ENCODE peak calls at places on chromosome 10, in ten cellular contexts. One of them, this sample, is unnamed.

GRCh38 chr10:33109384-33109783 is 151.4 kb upstream of the ITGB1 start:
- DNase-seq in HFFc6: no peak
- DNase-seq in NCI-H2081 treated with DMSO at 0.1 percent for 48 hours: no peak
- DNase-seq in effector CD4-positive, alpha-beta T cell: no peak
- DNase-seq in WTC11: no peak
- DNase-seq in activated T-cell treated with anti-CD3 and anti-CD28 coated beads, Interleukin-2, amount 50 U/mL, for 72 hours: no peak
- DNase-seq in mucosa of gallbladder: no peak
- DNase-seq in SK-N-SH: no peak
- DNase-seq in AG09309: no peak
- DNase-seq in neuronal stem cell: no peak
- DNase-seq in this sample: no peak

GRCh38 chr10:133157662-133158436 is 2.2 kb upstream of the KNDC1 start:
- DNase-seq in AG09309: no peak
- DNase-seq in NCI-H2081 treated with DMSO at 0.1 percent for 48 hours: no peak
- DNase-seq in WTC11: no peak
- DNase-seq in effector CD4-positive, alpha-beta T cell: no peak
- DNase-seq in SK-N-SH: peak
- DNase-seq in neuronal stem cell: no peak
- DNase-seq in HFFc6: no peak
- DNase-seq in mucosa of gallbladder: no peak
- DNase-seq in activated T-cell treated with anti-CD3 and anti-CD28 coated beads, Interleukin-2, amount 50 U/mL, for 72 hours: no peak
- DNase-seq in this sample: no peak

GRCh38 chr10:119803264-119803663 is 69.4 kb downstream of the MCMBP start:
- DNase-seq in neuronal stem cell: no peak
- DNase-seq in mucosa of gallbladder: no peak
- DNase-seq in activated T-cell treated with anti-CD3 and anti-CD28 coated beads, Interleukin-2, amount 50 U/mL, for 72 hours: no peak
- DNase-seq in effector CD4-positive, alpha-beta T cell: no peak
- DNase-seq in AG09309: no peak
- DNase-seq in NCI-H2081 treated with DMSO at 0.1 percent for 48 hours: no peak
- DNase-seq in WTC11: no peak
- DNase-seq in SK-N-SH: no peak
- DNase-seq in HFFc6: peak
- DNase-seq in this sample: no peak

GRCh38 chr10:12566161-12567115 is 217.1 kb downstream of the CAMK1D start:
- DNase-seq in WTC11: no peak
- DNase-seq in HFFc6: peak
- DNase-seq in mucosa of gallbladder: no peak
- DNase-seq in NCI-H2081 treated with DMSO at 0.1 percent for 48 hours: no peak
- DNase-seq in activated T-cell treated with anti-CD3 and anti-CD28 coated beads, Interleukin-2, amount 50 U/mL, for 72 hours: no peak
- DNase-seq in effector CD4-positive, alpha-beta T cell: no peak
- DNase-seq in SK-N-SH: no peak
- DNase-seq in AG09309: peak
- DNase-seq in neuronal stem cell: no peak
- DNase-seq in this sample: no peak

GRCh38 chr10:55631071-55631654 is 729.9 kb downstream of the ZWINT start:
- DNase-seq in HFFc6: no peak
- DNase-seq in activated T-cell treated with anti-CD3 and anti-CD28 coated beads, Interleukin-2, amount 50 U/mL, for 72 hours: peak
- DNase-seq in effector CD4-positive, alpha-beta T cell: no peak
- DNase-seq in NCI-H2081 treated with DMSO at 0.1 percent for 48 hours: peak
- DNase-seq in WTC11: peak
- DNase-seq in mucosa of gallbladder: peak
- DNase-seq in SK-N-SH: peak
- DNase-seq in neuronal stem cell: peak
- DNase-seq in AG09309: no peak
- DNase-seq in this sample: no peak

GRCh38 chr10:16777473-16778370 is 39.5 kb downstream of the RSU1 start:
- DNase-seq in HFFc6: peak
- DNase-seq in activated T-cell treated with anti-CD3 and anti-CD28 coated beads, Interleukin-2, amount 50 U/mL, for 72 hours: no peak
- DNase-seq in mucosa of gallbladder: no peak
- DNase-seq in AG09309: peak
- DNase-seq in WTC11: no peak
- DNase-seq in neuronal stem cell: peak
- DNase-seq in NCI-H2081 treated with DMSO at 0.1 percent for 48 hours: peak
- DNase-seq in effector CD4-positive, alpha-beta T cell: no peak
- DNase-seq in SK-N-SH: peak
- DNase-seq in this sample: no peak

GRCh38 chr10:9243861-9244515 is 1189.5 kb downstream of the GATA3 start:
- DNase-seq in activated T-cell treated with anti-CD3 and anti-CD28 coated beads, Interleukin-2, amount 50 U/mL, for 72 hours: no peak
- DNase-seq in mucosa of gallbladder: no peak
- DNase-seq in AG09309: no peak
- DNase-seq in SK-N-SH: no peak
- DNase-seq in NCI-H2081 treated with DMSO at 0.1 percent for 48 hours: no peak
- DNase-seq in neuronal stem cell: no peak
- DNase-seq in WTC11: no peak
- DNase-seq in HFFc6: no peak
- DNase-seq in effector CD4-positive, alpha-beta T cell: no peak
- DNase-seq in this sample: no peak

GRCh38 chr10:65313406-65313805 is 1612.4 kb upstream of the LRRTM3 start:
- DNase-seq in effector CD4-positive, alpha-beta T cell: no peak
- DNase-seq in SK-N-SH: no peak
- DNase-seq in neuronal stem cell: no peak
- DNase-seq in NCI-H2081 treated with DMSO at 0.1 percent for 48 hours: no peak
- DNase-seq in mucosa of gallbladder: no peak
- DNase-seq in HFFc6: no peak
- DNase-seq in AG09309: no peak
- DNase-seq in WTC11: no peak
- DNase-seq in activated T-cell treated with anti-CD3 and anti-CD28 coated beads, Interleukin-2, amount 50 U/mL, for 72 hours: no peak
- DNase-seq in this sample: no peak

GRCh38 chr10:32629910-32630309 is 184.0 kb downstream of the CCDC7 start:
- DNase-seq in SK-N-SH: no peak
- DNase-seq in HFFc6: no peak
- DNase-seq in WTC11: no peak
- DNase-seq in neuronal stem cell: peak
- DNase-seq in effector CD4-positive, alpha-beta T cell: no peak
- DNase-seq in activated T-cell treated with anti-CD3 and anti-CD28 coated beads, Interleukin-2, amount 50 U/mL, for 72 hours: no peak
- DNase-seq in AG09309: no peak
- DNase-seq in NCI-H2081 treated with DMSO at 0.1 percent for 48 hours: no peak
- DNase-seq in mucosa of gallbladder: no peak
- DNase-seq in this sample: no peak

GRCh38 chr10:673492-673891 is 16.0 kb downstream of the DIP2C start:
- DNase-seq in effector CD4-positive, alpha-beta T cell: no peak
- DNase-seq in mucosa of gallbladder: no peak
- DNase-seq in WTC11: no peak
- DNase-seq in NCI-H2081 treated with DMSO at 0.1 percent for 48 hours: no peak
- DNase-seq in AG09309: no peak
- DNase-seq in HFFc6: no peak
- DNase-seq in neuronal stem cell: no peak
- DNase-seq in activated T-cell treated with anti-CD3 and anti-CD28 coated beads, Interleukin-2, amount 50 U/mL, for 72 hours: no peak
- DNase-seq in SK-N-SH: no peak
- DNase-seq in this sample: no peak

GRCh38 chr10:130202984-130203617 is 66.9 kb downstream of the GLRX3 start:
- DNase-seq in effector CD4-positive, alpha-beta T cell: no peak
- DNase-seq in WTC11: no peak
- DNase-seq in NCI-H2081 treated with DMSO at 0.1 percent for 48 hours: no peak
- DNase-seq in SK-N-SH: no peak
- DNase-seq in mucosa of gallbladder: no peak
- DNase-seq in activated T-cell treated with anti-CD3 and anti-CD28 coated beads, Interleukin-2, amount 50 U/mL, for 72 hours: no peak
- DNase-seq in AG09309: no peak
- DNase-seq in HFFc6: no peak
- DNase-seq in neuronal stem cell: no peak
- DNase-seq in this sample: no peak

GRCh38 chr10:3779146-3779707 is 5.8 kb downstream of the KLF6 start:
- DNase-seq in activated T-cell treated with anti-CD3 and anti-CD28 coated beads, Interleukin-2, amount 50 U/mL, for 72 hours: no peak
- DNase-seq in neuronal stem cell: no peak
- DNase-seq in NCI-H2081 treated with DMSO at 0.1 percent for 48 hours: no peak
- DNase-seq in mucosa of gallbladder: no peak
- DNase-seq in HFFc6: no peak
- DNase-seq in AG09309: no peak
- DNase-seq in effector CD4-positive, alpha-beta T cell: no peak
- DNase-seq in WTC11: no peak
- DNase-seq in SK-N-SH: no peak
- DNase-seq in this sample: no peak

GRCh38 chr10:122285506-122286444 is 14.7 kb downstream of the BTBD16 start:
- DNase-seq in HFFc6: no peak
- DNase-seq in SK-N-SH: no peak
- DNase-seq in NCI-H2081 treated with DMSO at 0.1 percent for 48 hours: no peak
- DNase-seq in activated T-cell treated with anti-CD3 and anti-CD28 coated beads, Interleukin-2, amount 50 U/mL, for 72 hours: no peak
- DNase-seq in neuronal stem cell: no peak
- DNase-seq in AG09309: no peak
- DNase-seq in WTC11: no peak
- DNase-seq in effector CD4-positive, alpha-beta T cell: no peak
- DNase-seq in mucosa of gallbladder: no peak
- DNase-seq in this sample: no peak

GRCh38 chr10:75632750-75633462 is 201.5 kb downstream of the LRMDA start:
- DNase-seq in SK-N-SH: no peak
- DNase-seq in WTC11: no peak
- DNase-seq in effector CD4-positive, alpha-beta T cell: no peak
- DNase-seq in mucosa of gallbladder: no peak
- DNase-seq in neuronal stem cell: no peak
- DNase-seq in activated T-cell treated with anti-CD3 and anti-CD28 coated beads, Interleukin-2, amount 50 U/mL, for 72 hours: no peak
- DNase-seq in HFFc6: no peak
- DNase-seq in NCI-H2081 treated with DMSO at 0.1 percent for 48 hours: no peak
- DNase-seq in AG09309: no peak
- DNase-seq in this sample: no peak

GRCh38 chr10:28717659-28718201 is 40.4 kb downstream of the BAMBI start:
- DNase-seq in mucosa of gallbladder: no peak
- DNase-seq in WTC11: no peak
- DNase-seq in neuronal stem cell: no peak
- DNase-seq in HFFc6: no peak
- DNase-seq in NCI-H2081 treated with DMSO at 0.1 percent for 48 hours: no peak
- DNase-seq in activated T-cell treated with anti-CD3 and anti-CD28 coated beads, Interleukin-2, amount 50 U/mL, for 72 hours: no peak
- DNase-seq in effector CD4-positive, alpha-beta T cell: no peak
- DNase-seq in SK-N-SH: no peak
- DNase-seq in AG09309: no peak
- DNase-seq in this sample: no peak

GRCh38 chr10:89163265-89163995 is 43.7 kb downstream of the CH25H start:
- DNase-seq in mucosa of gallbladder: peak
- DNase-seq in AG09309: peak
- DNase-seq in SK-N-SH: no peak
- DNase-seq in effector CD4-positive, alpha-beta T cell: no peak
- DNase-seq in activated T-cell treated with anti-CD3 and anti-CD28 coated beads, Interleukin-2, amount 50 U/mL, for 72 hours: peak
- DNase-seq in WTC11: no peak
- DNase-seq in neuronal stem cell: no peak
- DNase-seq in NCI-H2081 treated with DMSO at 0.1 percent for 48 hours: no peak
- DNase-seq in HFFc6: no peak
- DNase-seq in this sample: peak

GRCh38 chr10:18005781-18006456 is 54.2 kb downstream of the SLC39A12 start:
- DNase-seq in SK-N-SH: no peak
- DNase-seq in mucosa of gallbladder: no peak
- DNase-seq in activated T-cell treated with anti-CD3 and anti-CD28 coated beads, Interleukin-2, amount 50 U/mL, for 72 hours: no peak
- DNase-seq in HFFc6: no peak
- DNase-seq in NCI-H2081 treated with DMSO at 0.1 percent for 48 hours: no peak
- DNase-seq in WTC11: no peak
- DNase-seq in neuronal stem cell: no peak
- DNase-seq in AG09309: no peak
- DNase-seq in effector CD4-positive, alpha-beta T cell: no peak
- DNase-seq in this sample: no peak

GRCh38 chr10:44627591-44628354 is 242.9 kb upstream of the CXCL12 start:
- DNase-seq in SK-N-SH: no peak
- DNase-seq in mucosa of gallbladder: no peak
- DNase-seq in WTC11: no peak
- DNase-seq in AG09309: peak
- DNase-seq in neuronal stem cell: no peak
- DNase-seq in activated T-cell treated with anti-CD3 and anti-CD28 coated beads, Interleukin-2, amount 50 U/mL, for 72 hours: no peak
- DNase-seq in HFFc6: peak
- DNase-seq in NCI-H2081 treated with DMSO at 0.1 percent for 48 hours: no peak
- DNase-seq in effector CD4-positive, alpha-beta T cell: no peak
- DNase-seq in this sample: no peak

GRCh38 chr10:103845983-103846382 is 9.4 kb downstream of the SH3PXD2A start:
- DNase-seq in NCI-H2081 treated with DMSO at 0.1 percent for 48 hours: no peak
- DNase-seq in effector CD4-positive, alpha-beta T cell: no peak
- DNase-seq in AG09309: no peak
- DNase-seq in HFFc6: no peak
- DNase-seq in mucosa of gallbladder: no peak
- DNase-seq in neuronal stem cell: no peak
- DNase-seq in SK-N-SH: no peak
- DNase-seq in WTC11: no peak
- DNase-seq in activated T-cell treated with anti-CD3 and anti-CD28 coated beads, Interleukin-2, amount 50 U/mL, for 72 hours: peak
- DNase-seq in this sample: peak

GRCh38 chr10:59079386-59080226 is 96.8 kb upstream of the PHYHIPL start:
- DNase-seq in mucosa of gallbladder: no peak
- DNase-seq in WTC11: no peak
- DNase-seq in SK-N-SH: no peak
- DNase-seq in NCI-H2081 treated with DMSO at 0.1 percent for 48 hours: peak
- DNase-seq in AG09309: peak
- DNase-seq in neuronal stem cell: no peak
- DNase-seq in HFFc6: peak
- DNase-seq in effector CD4-positive, alpha-beta T cell: no peak
- DNase-seq in activated T-cell treated with anti-CD3 and anti-CD28 coated beads, Interleukin-2, amount 50 U/mL, for 72 hours: no peak
- DNase-seq in this sample: no peak

GRCh38 chr10:90447836-90448235 is 410.0 kb downstream of the HTR7 start:
- DNase-seq in SK-N-SH: no peak
- DNase-seq in WTC11: no peak
- DNase-seq in mucosa of gallbladder: no peak
- DNase-seq in NCI-H2081 treated with DMSO at 0.1 percent for 48 hours: no peak
- DNase-seq in activated T-cell treated with anti-CD3 and anti-CD28 coated beads, Interleukin-2, amount 50 U/mL, for 72 hours: no peak
- DNase-seq in neuronal stem cell: no peak
- DNase-seq in effector CD4-positive, alpha-beta T cell: no peak
- DNase-seq in HFFc6: no peak
- DNase-seq in AG09309: no peak
- DNase-seq in this sample: no peak

GRCh38 chr10:119242191-119242590 is 34.8 kb downstream of the GRK5 start:
- DNase-seq in mucosa of gallbladder: no peak
- DNase-seq in SK-N-SH: no peak
- DNase-seq in HFFc6: no peak
- DNase-seq in AG09309: no peak
- DNase-seq in effector CD4-positive, alpha-beta T cell: no peak
- DNase-seq in NCI-H2081 treated with DMSO at 0.1 percent for 48 hours: no peak
- DNase-seq in neuronal stem cell: no peak
- DNase-seq in WTC11: no peak
- DNase-seq in activated T-cell treated with anti-CD3 and anti-CD28 coated beads, Interleukin-2, amount 50 U/mL, for 72 hours: no peak
- DNase-seq in this sample: no peak

GRCh38 chr10:101120884-101121660 is 10.0 kb upstream of the TLX1 start:
- DNase-seq in HFFc6: no peak
- DNase-seq in neuronal stem cell: no peak
- DNase-seq in NCI-H2081 treated with DMSO at 0.1 percent for 48 hours: no peak
- DNase-seq in SK-N-SH: peak
- DNase-seq in activated T-cell treated with anti-CD3 and anti-CD28 coated beads, Interleukin-2, amount 50 U/mL, for 72 hours: peak
- DNase-seq in mucosa of gallbladder: no peak
- DNase-seq in WTC11: no peak
- DNase-seq in effector CD4-positive, alpha-beta T cell: peak
- DNase-seq in AG09309: no peak
- DNase-seq in this sample: peak

GRCh38 chr10:86642499-86642898 is 11.8 kb upstream of the OPN4 start:
- DNase-seq in effector CD4-positive, alpha-beta T cell: no peak
- DNase-seq in AG09309: no peak
- DNase-seq in SK-N-SH: peak
- DNase-seq in neuronal stem cell: no peak
- DNase-seq in activated T-cell treated with anti-CD3 and anti-CD28 coated beads, Interleukin-2, amount 50 U/mL, for 72 hours: no peak
- DNase-seq in WTC11: no peak
- DNase-seq in mucosa of gallbladder: no peak
- DNase-seq in HFFc6: peak
- DNase-seq in NCI-H2081 treated with DMSO at 0.1 percent for 48 hours: no peak
- DNase-seq in this sample: no peak

GRCh38 chr10:94343159-94343558 is 19.6 kb downstream of the NOC3L start:
- DNase-seq in NCI-H2081 treated with DMSO at 0.1 percent for 48 hours: no peak
- DNase-seq in effector CD4-positive, alpha-beta T cell: no peak
- DNase-seq in SK-N-SH: no peak
- DNase-seq in HFFc6: no peak
- DNase-seq in mucosa of gallbladder: no peak
- DNase-seq in neuronal stem cell: no peak
- DNase-seq in AG09309: no peak
- DNase-seq in activated T-cell treated with anti-CD3 and anti-CD28 coated beads, Interleukin-2, amount 50 U/mL, for 72 hours: no peak
- DNase-seq in WTC11: no peak
- DNase-seq in this sample: no peak

GRCh38 chr10:88190123-88190522 is 326.7 kb downstream of the PTEN start:
- DNase-seq in WTC11: no peak
- DNase-seq in HFFc6: no peak
- DNase-seq in NCI-H2081 treated with DMSO at 0.1 percent for 48 hours: no peak
- DNase-seq in neuronal stem cell: no peak
- DNase-seq in AG09309: no peak
- DNase-seq in effector CD4-positive, alpha-beta T cell: no peak
- DNase-seq in activated T-cell treated with anti-CD3 and anti-CD28 coated beads, Interleukin-2, amount 50 U/mL, for 72 hours: no peak
- DNase-seq in mucosa of gallbladder: no peak
- DNase-seq in SK-N-SH: no peak
- DNase-seq in this sample: no peak

GRCh38 chr10:46096909-46097575 is 51.0 kb upstream of the MSMB start:
- DNase-seq in WTC11: no peak
- DNase-seq in mucosa of gallbladder: no peak
- DNase-seq in HFFc6: no peak
- DNase-seq in activated T-cell treated with anti-CD3 and anti-CD28 coated beads, Interleukin-2, amount 50 U/mL, for 72 hours: no peak
- DNase-seq in neuronal stem cell: no peak
- DNase-seq in AG09309: no peak
- DNase-seq in effector CD4-positive, alpha-beta T cell: no peak
- DNase-seq in NCI-H2081 treated with DMSO at 0.1 percent for 48 hours: no peak
- DNase-seq in SK-N-SH: peak
- DNase-seq in this sample: no peak

GRCh38 chr10:3080608-3081007 is 13.3 kb downstream of the PFKP start:
- DNase-seq in HFFc6: no peak
- DNase-seq in SK-N-SH: peak
- DNase-seq in neuronal stem cell: no peak
- DNase-seq in effector CD4-positive, alpha-beta T cell: no peak
- DNase-seq in activated T-cell treated with anti-CD3 and anti-CD28 coated beads, Interleukin-2, amount 50 U/mL, for 72 hours: no peak
- DNase-seq in AG09309: no peak
- DNase-seq in mucosa of gallbladder: no peak
- DNase-seq in WTC11: no peak
- DNase-seq in NCI-H2081 treated with DMSO at 0.1 percent for 48 hours: no peak
- DNase-seq in this sample: no peak

This sample was measured in activated CD4-positive, alpha-beta memory T cell treated with anti-CD3 and anti-CD28 coated beads, Interleukin-2, amount 10 ng/mL, durations not matched to agents 7 days and 5 days.